ENCODE peak calls at places on chromosome X, in ten cellular contexts. I, B, S, X, U, R, A, N, G and Z are unnamed samples.

GRCh38 chrX:120749141-120749846 is 119.4 kb upstream of the C1GALT1C1 start:
- DNase-seq in N (no peak), U (peak; percentile 96), I (no peak), G (no peak), B (no peak), R (no peak), S (no peak), A (peak; percentile 90), X (no peak), Z (no peak)

GRCh38 chrX:71533850-71534515 is 1.1 kb downstream of the OGT start:
- DNase-seq in N (no peak), R (peak; percentile 59), A (peak; percentile 3), U (peak; percentile 66), I (peak; percentile 36), B (no peak), X (no peak), G (peak; percentile 82), S (peak; percentile 20), Z (no peak)

GRCh38 chrX:38929966-38930421 is 128.7 kb downstream of the MID1IP1 start:
- DNase-seq in R (no peak), I (no peak), N (no peak), U (no peak), A (no peak), S (no peak), B (no peak), X (peak; percentile 71), G (no peak), Z (peak; percentile 7)

GRCh38 chrX:149638860-149639259 is 7.3 kb upstream of the TMEM185A start:
- DNase-seq in R (no peak), U (no peak), N (no peak), X (peak; percentile 42), G (no peak), S (no peak), A (no peak), I (no peak), B (no peak), Z (no peak)

GRCh38 chrX:148416142-148416541 is 84.3 kb upstream of the AFF2 start:
- DNase-seq in X (no peak), G (no peak), A (no peak), S (no peak), U (no peak), B (no peak), N (no peak), R (no peak), I (no peak), Z (no peak)

GRCh38 chrX:110852180-110852579 is 56.6 kb upstream of the CHRDL1 start:
- DNase-seq in A (peak; percentile 0), X (peak; percentile 33), U (peak; percentile 9), S (no peak), B (no peak), N (no peak), G (no peak), I (no peak), R (no peak), Z (no peak)

GRCh38 chrX:110003167-110004156 is 548 bp downstream of the TMEM164 start:
- DNase-seq in U (peak; percentile 28), I (no peak), A (no peak), R (peak; percentile 42), B (no peak), N (no peak), X (no peak), G (no peak), S (no peak), Z (no peak)

GRCh38 chrX:39772057-39772832 is 325.5 kb downstream of the BCOR start:
- DNase-seq in G (no peak), R (no peak), B (no peak), X (no peak), I (peak; percentile 33), N (no peak), A (no peak), U (peak; percentile 62), S (peak; percentile 18), Z (no peak)

GRCh38 chrX:21756785-21757529 is 959 bp downstream of the SMPX start:
- DNase-seq in A (no peak), I (no peak), B (no peak), G (no peak), R (no peak), U (no peak), X (no peak), S (no peak), N (no peak), Z (no peak)

GRCh38 chrX:30278365-30278764 is 30.8 kb downstream of the NR0B1 start:
- DNase-seq in R (no peak), S (no peak), I (no peak), A (no peak), U (no peak), N (no peak), B (no peak), X (no peak), G (no peak), Z (no peak)

GRCh38 chrX:11351375-11352295 is 58.4 kb downstream of the AMELX start:
- DNase-seq in N (no peak), B (no peak), I (no peak), G (no peak), U (no peak), X (peak; percentile 57), S (no peak), A (no peak), R (peak; percentile 64), Z (peak; percentile 64)

GRCh38 chrX:106168107-106168506 is at the start of gene PWWP3B:
- DNase-seq in B (no peak), R (peak; percentile 45), U (no peak), I (no peak), A (no peak), S (no peak), G (no peak), N (no peak), X (no peak), Z (no peak)

GRCh38 chrX:38941675-38942074 is 140.4 kb downstream of the MID1IP1 start:
- DNase-seq in B (no peak), S (no peak), U (no peak), R (no peak), N (no peak), I (no peak), A (no peak), X (peak; percentile 11), G (no peak), Z (no peak)

GRCh38 chrX:141405878-141406492 is 163.7 kb upstream of the SPANXC start:
- DNase-seq in U (no peak), G (no peak), X (peak; percentile 7), R (no peak), S (no peak), A (no peak), N (no peak), B (no peak), I (no peak), Z (peak; percentile 8)

GRCh38 chrX:56574861-56575260 is 11.4 kb downstream of the UBQLN2 start:
- DNase-seq in A (no peak), X (no peak), G (no peak), N (no peak), B (no peak), R (no peak), S (no peak), U (no peak), I (no peak), Z (no peak)

GRCh38 chrX:85379174-85379907 is at the start of gene POF1B:
- DNase-seq in R (no peak), N (no peak), U (no peak), S (no peak), A (peak; percentile 20), I (no peak), B (no peak), X (no peak), G (no peak), Z (no peak)